ENCODE peak calls at places on chromosome 1, in five cellular contexts. One of them, this sample, is unnamed.

GRCh38 chr1:90074137-90074536 is 79.2 kb downstream of the ZNF326 start:
- DNase-seq in stomach: no peak
- DNase-seq in suprapubic skin: no peak
- DNase-seq in Panc1: no peak
- DNase-seq in spleen: no peak
- DNase-seq in this sample: no peak

GRCh38 chr1:60978421-60979357 is 103.7 kb upstream of the NFIA start:
- DNase-seq in stomach: peak; percentile 43
- DNase-seq in spleen: no peak
- DNase-seq in Panc1: peak; percentile 10
- DNase-seq in suprapubic skin: no peak
- DNase-seq in this sample: no peak

GRCh38 chr1:51558375-51558924 is 39.4 kb upstream of the EPS15 start:
- DNase-seq in suprapubic skin: no peak
- DNase-seq in spleen: no peak
- DNase-seq in stomach: no peak
- DNase-seq in Panc1: peak; percentile 85
- DNase-seq in this sample: no peak

GRCh38 chr1:15083578-15083977 is 70.0 kb upstream of the TMEM51 start:
- DNase-seq in suprapubic skin: no peak
- DNase-seq in spleen: no peak
- DNase-seq in stomach: no peak
- DNase-seq in Panc1: no peak
- DNase-seq in this sample: no peak

GRCh38 chr1:37995773-37996379 is 6.1 kb upstream of the SF3A3 start:
- DNase-seq in suprapubic skin: peak; percentile 94
- DNase-seq in spleen: peak; percentile 87
- DNase-seq in stomach: peak; percentile 51
- DNase-seq in Panc1: no peak
- DNase-seq in this sample: peak; percentile 80

GRCh38 chr1:24861821-24862727 is 68.0 kb downstream of the RUNX3 start:
- DNase-seq in Panc1: no peak
- DNase-seq in suprapubic skin: no peak
- DNase-seq in stomach: peak; percentile 26
- DNase-seq in spleen: no peak
- DNase-seq in this sample: no peak

GRCh38 chr1:109997867-109998229 is 13.3 kb downstream of the AHCYL1 start:
- DNase-seq in spleen: no peak
- DNase-seq in stomach: no peak
- DNase-seq in suprapubic skin: no peak
- DNase-seq in Panc1: no peak
- DNase-seq in this sample: no peak

GRCh38 chr1:71273326-71273725 is 192.5 kb upstream of the ZRANB2 start:
- DNase-seq in Panc1: no peak
- DNase-seq in suprapubic skin: no peak
- DNase-seq in spleen: no peak
- DNase-seq in stomach: no peak
- DNase-seq in this sample: no peak

GRCh38 chr1:155064109-155064812 is 721 bp downstream of the EFNA4 start:
- DNase-seq in spleen: no peak
- DNase-seq in Panc1: no peak
- DNase-seq in stomach: no peak
- DNase-seq in suprapubic skin: no peak
- DNase-seq in this sample: no peak

GRCh38 chr1:42239555-42239954 is 75.0 kb upstream of the GUCA2A start:
- DNase-seq in spleen: no peak
- DNase-seq in stomach: no peak
- DNase-seq in Panc1: no peak
- DNase-seq in suprapubic skin: no peak
- DNase-seq in this sample: no peak

GRCh38 chr1:42239041-42239440 is 74.5 kb upstream of the GUCA2A start:
- DNase-seq in spleen: no peak
- DNase-seq in stomach: no peak
- DNase-seq in Panc1: no peak
- DNase-seq in suprapubic skin: no peak
- DNase-seq in this sample: no peak

DNA sequence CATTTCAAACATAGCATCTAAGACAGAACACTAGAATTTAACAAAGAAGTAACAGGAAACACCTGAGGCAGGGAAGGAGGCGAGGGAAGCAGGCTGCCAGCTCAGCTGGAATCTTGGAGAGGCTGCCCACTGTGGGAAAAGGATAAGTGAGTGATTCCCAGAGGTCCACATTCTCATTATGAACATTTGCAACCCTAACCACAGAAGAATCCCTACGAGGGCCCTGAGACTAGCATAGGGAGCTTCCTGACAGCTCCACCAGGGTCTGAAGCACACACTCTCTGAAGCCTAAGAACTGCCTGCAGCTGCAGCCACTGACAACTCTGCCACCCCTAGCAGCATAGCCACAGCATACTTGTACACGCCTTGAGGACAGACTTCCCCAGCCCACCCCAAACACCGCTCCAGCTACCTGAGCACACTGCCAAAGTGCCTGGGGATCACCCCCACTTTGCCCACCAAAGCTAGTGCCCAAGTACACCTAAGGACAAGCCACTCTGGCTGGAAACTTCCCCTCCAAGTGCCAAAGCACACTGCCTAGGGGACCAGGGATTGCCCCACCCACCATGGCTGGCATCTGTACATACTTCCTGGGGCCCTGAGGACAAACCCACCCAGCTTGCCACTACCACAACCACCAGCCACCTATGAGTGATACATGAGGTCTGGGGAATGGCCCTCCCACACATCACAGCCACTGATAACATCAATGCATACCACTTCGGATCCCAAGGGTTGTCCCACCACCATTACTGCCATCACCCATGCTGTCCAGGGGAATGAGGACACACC is 76.6 kb upstream of the GUCA2A start:
- DNase-seq in spleen: no peak
- DNase-seq in Panc1: no peak
- DNase-seq in suprapubic skin: no peak
- DNase-seq in stomach: no peak
- DNase-seq in this sample: no peak
- H3K4me3 ChIP-seq in spleen: no peak overlapping the region
- H3K4me3 ChIP-seq in Panc1: no peak overlapping the region
- H3K4me3 ChIP-seq in suprapubic skin: no peak overlapping the region
- H3K4me3 ChIP-seq in stomach: no peak overlapping the region
- H3K4me3 ChIP-seq in this sample: no peak overlapping the region

GRCh38 chr1:157044326-157044725 is 1.2 kb downstream of the ARHGEF11 start:
- DNase-seq in Panc1: no peak
- DNase-seq in suprapubic skin: no peak
- DNase-seq in stomach: no peak
- DNase-seq in spleen: no peak
- DNase-seq in this sample: no peak

GRCh38 chr1:157043685-157044084 is 1.9 kb downstream of the ARHGEF11 start:
- DNase-seq in suprapubic skin: no peak
- DNase-seq in spleen: no peak
- DNase-seq in Panc1: no peak
- DNase-seq in stomach: no peak
- DNase-seq in this sample: no peak

GRCh38 chr1:157042852-157043251 is 2.7 kb downstream of the ARHGEF11 start:
- DNase-seq in spleen: no peak
- DNase-seq in suprapubic skin: no peak
- DNase-seq in stomach: no peak
- DNase-seq in Panc1: no peak
- DNase-seq in this sample: no peak

GRCh38 chr1:157047064-157047410 is 1.5 kb upstream of the ARHGEF11 start:
- DNase-seq in stomach: no peak
- DNase-seq in suprapubic skin: no peak
- DNase-seq in Panc1: no peak
- DNase-seq in spleen: no peak
- DNase-seq in this sample: no peak

GRCh38 chr1:157045251-157046218 is at the start of gene ARHGEF11:
- DNase-seq in stomach: peak; percentile 93
- DNase-seq in spleen: peak; percentile 90
- DNase-seq in suprapubic skin: peak; percentile 91
- DNase-seq in Panc1: no peak
- DNase-seq in this sample: peak; percentile 79
- TF ChIP-seq POLR2AphosphoS5 in stomach: peak; percentile 74
- TF ChIP-seq POLR2AphosphoS5 in spleen: peak; percentile 74
- TF ChIP-seq POLR2AphosphoS5 in suprapubic skin: no peak
- TF ChIP-seq POLR2AphosphoS5 in Panc1: no peak
- TF ChIP-seq POLR2AphosphoS5 in this sample: no peak

GRCh38 chr1:200895801-200896570 is 1.3 kb downstream of the INAVA start:
- DNase-seq in spleen: peak; percentile 63
- DNase-seq in suprapubic skin: no peak
- DNase-seq in Panc1: no peak
- DNase-seq in stomach: no peak
- DNase-seq in this sample: no peak
- H3K4me1 ChIP-seq in spleen: peaks cover 3% of the 10 kb centered on the region
- H3K4me1 ChIP-seq in suprapubic skin: peaks cover 52% of the 10 kb centered on the region
- H3K4me1 ChIP-seq in Panc1: peaks cover 27% of the 10 kb centered on the region
- H3K4me1 ChIP-seq in stomach: peaks cover 46% of the 10 kb centered on the region
- H3K4me1 ChIP-seq in this sample: no peaks in the 10 kb centered on the region

GRCh38 chr1:201500670-201501120 is 6.2 kb downstream of the CSRP1 start:
- DNase-seq in suprapubic skin: no peak
- DNase-seq in stomach: no peak
- DNase-seq in Panc1: no peak
- DNase-seq in spleen: no peak
- DNase-seq in this sample: peak; percentile 72
- H3K4me3 ChIP-seq in suprapubic skin: peak overlapping the region; percentile 3
- H3K4me3 ChIP-seq in stomach: peak overlapping the region; percentile 5
- H3K4me3 ChIP-seq in Panc1: no peak overlapping the region
- H3K4me3 ChIP-seq in spleen: no peak overlapping the region
- H3K4me3 ChIP-seq in this sample: peak overlapping the region; percentile 88

DNA sequence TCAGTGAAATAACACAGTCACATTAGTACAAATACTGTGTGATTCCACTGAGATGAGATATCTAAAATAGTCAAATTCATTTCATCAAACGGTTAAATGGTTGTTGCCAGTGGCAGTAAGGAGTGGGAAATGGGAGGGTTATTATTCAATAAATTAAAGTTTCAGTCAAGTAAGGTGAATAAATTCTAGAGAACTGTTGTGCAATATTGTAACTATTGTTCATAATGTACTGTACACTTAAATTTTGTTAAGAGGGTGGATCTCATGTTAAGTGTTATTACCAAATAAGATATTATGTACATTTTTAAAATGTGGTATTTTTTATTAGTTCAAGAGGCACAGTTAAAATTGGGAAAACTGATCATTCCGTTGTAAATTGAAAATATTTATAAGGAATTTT is 463.3 kb upstream of the BRINP3 start:
- DNase-seq in Panc1: no peak
- DNase-seq in spleen: no peak
- DNase-seq in suprapubic skin: no peak
- DNase-seq in stomach: no peak
- DNase-seq in this sample: no peak
- TF ChIP-seq POLR2AphosphoS5 in Panc1: no peak
- TF ChIP-seq POLR2AphosphoS5 in spleen: no peak
- TF ChIP-seq POLR2AphosphoS5 in suprapubic skin: no peak
- TF ChIP-seq POLR2AphosphoS5 in stomach: no peak
- TF ChIP-seq POLR2AphosphoS5 in this sample: no peak

GRCh38 chr1:22055463-22055862 is 3.0 kb downstream of the CDC42 start:
- DNase-seq in Panc1: no peak
- DNase-seq in suprapubic skin: peak; percentile 37
- DNase-seq in stomach: no peak
- DNase-seq in spleen: no peak
- DNase-seq in this sample: no peak
- H3K4me1 ChIP-seq in Panc1: peaks cover 26% of the 10 kb centered on the region
- H3K4me1 ChIP-seq in suprapubic skin: peaks cover 64% of the 10 kb centered on the region
- H3K4me1 ChIP-seq in stomach: peaks cover 76% of the 10 kb centered on the region
- H3K4me1 ChIP-seq in spleen: peaks cover 62% of the 10 kb centered on the region
- H3K4me1 ChIP-seq in this sample: no peaks in the 10 kb centered on the region

DNA sequence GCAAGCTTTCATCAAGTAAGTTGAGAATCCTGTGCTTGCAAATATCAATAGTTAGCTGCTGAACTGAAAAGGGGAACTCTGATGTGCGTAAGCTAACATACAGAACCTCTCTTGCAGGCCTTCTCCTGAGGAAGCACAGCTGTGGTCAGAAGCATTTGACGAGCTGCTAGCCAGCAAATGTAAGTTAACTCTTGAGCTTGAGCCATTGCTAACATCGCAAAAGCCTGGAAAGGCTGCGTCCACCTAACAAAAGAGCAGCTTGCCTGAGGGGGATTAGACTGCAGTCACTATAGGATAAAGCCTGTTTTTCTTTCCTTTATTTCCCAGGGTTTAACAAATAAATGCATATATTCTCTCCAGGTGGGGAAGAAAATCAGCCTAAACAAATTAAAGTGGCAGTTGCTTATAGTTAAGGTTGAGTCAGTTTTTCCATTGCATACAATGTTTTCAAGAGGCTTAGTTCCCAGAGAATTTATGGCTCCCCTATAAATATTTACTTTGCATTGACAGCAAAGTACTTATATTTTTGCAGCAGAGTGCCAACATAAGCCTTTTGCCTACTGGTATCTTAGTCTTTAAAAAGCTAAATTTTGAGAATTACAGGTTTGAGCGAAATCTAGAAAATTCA is 1.5 kb downstream of the RGS2 start:
- DNase-seq in Panc1: no peak
- DNase-seq in stomach: no peak
- DNase-seq in spleen: no peak
- DNase-seq in suprapubic skin: no peak
- DNase-seq in this sample: no peak
- H3K4me3 ChIP-seq in Panc1: no peak overlapping the region
- H3K4me3 ChIP-seq in stomach: peak overlapping the region; percentile 72
- H3K4me3 ChIP-seq in spleen: peak overlapping the region; percentile 62
- H3K4me3 ChIP-seq in suprapubic skin: peak overlapping the region; percentile 90
- H3K4me3 ChIP-seq in this sample: peak overlapping the region; percentile 71

GRCh38 chr1:247332215-247332900 is 691 bp upstream of the ZNF496 start:
- DNase-seq in suprapubic skin: peak; percentile 75
- DNase-seq in stomach: peak; percentile 54
- DNase-seq in spleen: peak; percentile 91
- DNase-seq in Panc1: no peak
- DNase-seq in this sample: no peak
- TF ChIP-seq POLR2AphosphoS5 in suprapubic skin: no peak
- TF ChIP-seq POLR2AphosphoS5 in stomach: peak; percentile 21
- TF ChIP-seq POLR2AphosphoS5 in spleen: peak; percentile 80
- TF ChIP-seq POLR2AphosphoS5 in Panc1: no peak
- TF ChIP-seq POLR2AphosphoS5 in this sample: peak; percentile 8

GRCh38 chr1:200880212-200880611 is 7.4 kb downstream of the GPR25 start:
- DNase-seq in Panc1: no peak
- DNase-seq in spleen: no peak
- DNase-seq in suprapubic skin: no peak
- DNase-seq in stomach: no peak
- DNase-seq in this sample: no peak
- H3K4me1 ChIP-seq in Panc1: no peaks in the 10 kb centered on the region
- H3K4me1 ChIP-seq in spleen: no peaks in the 10 kb centered on the region
- H3K4me1 ChIP-seq in suprapubic skin: no peaks in the 10 kb centered on the region
- H3K4me1 ChIP-seq in stomach: no peaks in the 10 kb centered on the region
- H3K4me1 ChIP-seq in this sample: no peaks in the 10 kb centered on the region

This sample was measured in breast epithelium.